ENCODE peak calls at places on chromosomes 12 and 14, in nine cellular contexts. F is fibroblast of the aortic adventitia, J is GM12864, B is thoracic aorta, Y is astrocyte, Q is upper lobe of right lung, C is right atrium auricular region, P is K562, A is HFF-Myc. V is an unnamed sample.

GRCh38 chr12:124919646-124920352 is 5.3 kb upstream of the UBC start:
- DNase-seq in A (no peak), P (no peak), Y (peak), F (no peak), Q (no peak), B (no peak), J (peak), C (no peak), V (peak)

GRCh38 chr12:96329545-96329944 is 70.7 kb downstream of the CDK17 start:
- DNase-seq in F (no peak), C (no peak), B (no peak), Y (no peak), J (no peak), A (no peak), P (no peak), Q (no peak), V (no peak)

GRCh38 chr12:126030573-126030972 is 965.3 kb downstream of the AACS start:
- DNase-seq in C (no peak), F (no peak), Q (no peak), A (no peak), P (no peak), Y (no peak), B (no peak), J (no peak), V (no peak)

GRCh38 chr12:50082644-50083043 is 2.5 kb upstream of the SMARCD1 start:
- DNase-seq in B (no peak), A (no peak), F (no peak), Y (no peak), P (no peak), C (no peak), J (no peak), Q (no peak), V (no peak)

GRCh38 chr14:88882236-88882635 is 57.8 kb downstream of the TTC8 start:
- DNase-seq in A (no peak), F (no peak), J (no peak), P (no peak), Q (no peak), B (no peak), Y (peak), C (no peak), V (no peak)

GRCh38 chr12:52789637-52790426 is 6.1 kb downstream of the KRT3 start:
- DNase-seq in C (no peak), Y (no peak), B (no peak), A (no peak), Q (peak), J (no peak), P (peak), F (no peak), V (no peak)

GRCh38 chr12:65362231-65362630 is 83.7 kb downstream of the MSRB3 start:
- DNase-seq in F (no peak), Y (peak), J (no peak), C (no peak), B (no peak), P (no peak), A (no peak), Q (no peak), V (peak)

GRCh38 chr12:13811061-13811460 is 170.3 kb downstream of the GRIN2B start:
- DNase-seq in B (no peak), J (no peak), F (no peak), A (no peak), P (no peak), Q (no peak), C (no peak), Y (no peak), V (no peak)

GRCh38 chr12:41365653-41366131 is 177.6 kb downstream of the PDZRN4 start:
- DNase-seq in J (no peak), C (no peak), A (no peak), B (no peak), P (no peak), Y (peak), Q (no peak), F (no peak), V (no peak)

GRCh38 chr12:46384451-46385301 is 12.1 kb upstream of the SLC38A2 start:
- DNase-seq in C (no peak), Q (no peak), P (no peak), F (peak), A (no peak), Y (no peak), B (no peak), J (no peak), V (peak)
- H3K4me3 ChIP-seq in C (peak), Q (peak), P (peak), F (peak), A (peak), Y (peak), B (peak), J (peak), V (peak)

DNA sequence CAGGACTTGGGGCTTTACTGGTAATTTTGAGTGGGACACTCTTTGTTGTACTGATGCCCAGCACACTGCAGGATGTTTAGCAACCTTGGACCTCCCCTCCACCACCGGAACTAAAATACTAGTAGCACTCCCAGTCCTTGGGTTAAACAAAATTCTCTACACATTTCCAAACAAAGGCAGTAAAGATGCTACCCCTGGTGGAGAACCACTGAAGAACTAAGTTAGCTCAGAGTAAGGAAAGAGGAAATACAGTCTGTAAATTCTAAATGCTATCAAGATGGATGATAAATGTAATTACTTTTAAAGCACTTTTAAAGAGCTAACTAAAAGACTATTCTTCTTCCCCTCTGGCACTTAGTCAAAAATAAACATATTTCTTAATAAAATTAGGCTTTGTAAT is 64.1 kb downstream of the LRP6 start:
- DNase-seq in C (no peak), Q (no peak), B (no peak), A (no peak), Y (no peak), P (no peak), F (no peak), J (no peak), V (no peak)
- TF ChIP-seq CTCF in C (no peak), Q (no peak), B (no peak), A (no peak), Y (no peak), P (no peak), F (peak), J (no peak), V (no peak)

DNA sequence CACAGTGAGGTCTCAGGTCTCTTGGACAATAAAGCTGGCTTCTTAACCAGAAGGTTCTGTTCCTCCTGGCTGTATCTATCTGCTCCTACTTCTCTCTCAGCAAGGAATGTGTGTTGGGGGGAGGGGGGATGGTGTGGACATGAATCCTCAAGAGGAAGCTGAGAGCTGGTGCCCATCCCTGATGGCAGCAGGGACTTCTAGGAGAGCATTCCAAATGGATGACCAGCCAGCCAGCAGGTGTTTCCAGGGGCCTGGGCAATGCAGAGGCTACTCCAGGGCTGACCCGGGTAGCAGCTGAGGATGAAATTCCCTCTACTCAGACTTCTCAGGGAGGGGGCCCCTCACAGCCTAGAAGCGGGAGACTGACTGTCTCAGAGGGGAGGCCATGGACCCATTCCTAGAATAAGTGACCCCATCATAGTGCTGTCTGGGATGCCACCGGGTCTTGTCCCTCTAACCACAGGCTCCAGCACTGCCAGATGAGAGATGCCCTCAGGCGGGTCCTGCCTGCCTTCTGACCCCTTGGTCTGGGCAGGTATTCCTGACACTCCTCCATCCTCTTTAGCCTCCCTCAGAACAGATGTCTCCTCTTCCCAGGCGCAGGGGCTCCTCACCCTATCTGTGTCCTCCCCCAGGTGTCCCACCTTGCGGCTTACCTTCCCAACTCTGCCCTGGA is 1.2 kb downstream of the RAB15 start:
- DNase-seq in C (no peak), P (no peak), B (no peak), Q (peak), J (no peak), Y (no peak), A (no peak), F (peak), V (no peak)
- H3K4me3 ChIP-seq in C (no peak), P (no peak), B (peak), Q (peak), J (no peak), Y (peak), A (peak), F (peak), V (peak)

GRCh38 chr14:87712386-87713113 is 280.4 kb downstream of the GALC start:
- DNase-seq in Q (no peak), P (no peak), F (peak), J (no peak), A (no peak), B (no peak), C (no peak), Y (peak), V (no peak)
- TF ChIP-seq CTCF in Q (no peak), P (no peak), F (no peak), J (no peak), A (no peak), B (no peak), C (no peak), Y (no peak), V (no peak)

GRCh38 chr12:45049912-45050318 is 984 bp downstream of the DBX2 start:
- DNase-seq in Q (no peak), J (no peak), B (no peak), A (no peak), F (peak), C (no peak), Y (no peak), P (no peak), V (no peak)

GRCh38 chr12:45051490-45052105 is 699 bp upstream of the DBX2 start:
- DNase-seq in A (peak), Q (no peak), C (no peak), B (no peak), Y (no peak), P (no peak), F (peak), J (no peak), V (peak)

GRCh38 chr12:45050751-45051489 is at the start of gene DBX2:
- DNase-seq in F (peak), P (no peak), A (no peak), C (no peak), Q (no peak), Y (no peak), B (no peak), J (no peak), V (no peak)

DNA sequence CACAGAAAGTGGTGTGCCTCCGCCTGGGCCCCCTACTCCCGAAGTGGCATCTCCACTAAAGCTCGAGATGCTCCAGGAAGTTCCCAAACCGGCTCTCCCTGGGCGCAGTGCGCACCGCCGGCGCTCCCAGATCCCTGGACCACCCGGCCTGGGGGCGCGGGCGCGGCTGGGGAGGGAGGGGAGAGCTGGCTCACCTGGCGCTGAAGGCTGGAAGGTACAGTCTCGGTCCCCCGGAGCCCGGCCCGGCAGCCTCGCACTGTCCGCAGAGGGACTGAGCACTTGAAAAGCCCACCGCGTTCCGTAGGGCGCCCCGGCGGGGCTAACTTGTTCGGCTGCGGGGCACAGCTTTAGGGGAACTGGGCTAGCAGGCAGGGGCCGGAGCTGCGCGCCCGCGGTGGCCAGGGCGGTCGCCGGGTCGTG is 558 bp downstream of the DBX2 start:
- DNase-seq in B (no peak), J (no peak), F (no peak), P (no peak), Q (no peak), C (no peak), Y (no peak), A (no peak), V (no peak)
- H3K4me3 ChIP-seq in B (peak), J (no peak), F (no peak), P (no peak), Q (no peak), C (peak), Y (no peak), A (no peak), V (no peak)

DNA sequence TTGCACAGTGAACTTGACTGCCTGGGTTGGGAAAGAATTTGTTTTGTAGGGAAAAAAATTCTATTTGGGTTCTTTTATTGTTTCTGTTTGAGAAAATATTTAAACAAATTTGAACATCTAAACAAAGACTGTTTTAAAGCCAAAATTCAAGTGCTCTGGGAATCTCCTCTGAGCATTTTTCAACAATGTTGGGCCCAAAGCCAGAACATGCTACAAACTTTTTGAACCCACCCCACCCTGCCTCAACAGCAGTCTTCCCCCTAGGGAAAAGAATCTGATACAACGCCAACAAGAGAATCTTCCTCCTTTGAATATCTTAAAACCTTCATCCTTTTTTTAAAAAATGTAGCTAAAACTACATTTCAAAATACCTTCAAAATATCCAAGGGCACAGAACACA is 20.3 kb upstream of the NID2 start:
- DNase-seq in A (no peak), Q (no peak), J (no peak), F (peak), C (no peak), P (no peak), B (no peak), Y (no peak), V (peak)
- TF ChIP-seq CTCF in A (no peak), Q (no peak), J (no peak), F (no peak), C (no peak), P (no peak), B (no peak), Y (no peak), V (no peak)

GRCh38 chr12:132492522-132492921 is 2.6 kb downstream of the FBRSL1 start:
- DNase-seq in Y (no peak), J (peak), Q (no peak), B (no peak), F (no peak), C (no peak), P (no peak), A (no peak), V (no peak)
- H3K4me3 ChIP-seq in Y (no peak), J (peak), Q (no peak), B (peak), F (no peak), C (no peak), P (no peak), A (peak), V (no peak)

V was measured in fibroblast of pulmonary artery.